ENCODE peak calls at places on chromosomes 4 and X, in seven cellular contexts. U is ascending aorta, P is NCI-H1694 treated with DMSO at 0.1 percent for 48 hours, C is COLO829, W is HT1080, Q is left ventricle myocardium superior, M is midbrain. F is an unnamed sample.

GRCh38 chr4:155687380-155687982 is 20.8 kb downstream of the GUCY1A1 start:
- DNase-seq in C (no peak), W (no peak), Q (no peak), M (no peak), P (no peak), U (no peak), F (no peak)

GRCh38 chr4:107248571-107248970 is 212.5 kb upstream of the DKK2 start:
- DNase-seq in Q (no peak), P (no peak), C (no peak), M (no peak), W (peak; percentile 69), U (no peak), F (no peak)

GRCh38 chr4:42515156-42515884 is 118.0 kb downstream of the SHISA3 start:
- DNase-seq in U (no peak), M (no peak), W (no peak), Q (no peak), C (no peak), P (no peak), F (no peak)

GRCh38 chrX:45803383-45803921 is 602.8 kb upstream of the DIPK2B start:
- DNase-seq in Q (no peak), C (no peak), U (no peak), P (no peak), W (peak; percentile 96), M (no peak), F (no peak)

GRCh38 chrX:12975999-12976558 is 1.2 kb downstream of the TMSB4X start:
- DNase-seq in C (peak; percentile 66), M (no peak), P (no peak), W (peak; percentile 48), Q (peak; percentile 48), U (no peak), F (no peak)

GRCh38 chr4:9867746-9868425 is 86.5 kb downstream of the DRD5 start:
- DNase-seq in P (no peak), Q (no peak), M (no peak), U (no peak), C (no peak), W (no peak), F (peak; percentile 81)

GRCh38 chr4:188218392-188218791 is 79.2 kb downstream of the TRIML1 start:
- DNase-seq in Q (no peak), M (no peak), W (no peak), P (no peak), C (no peak), U (no peak), F (no peak)

GRCh38 chr4:3720461-3720860 is 45.7 kb upstream of the ADRA2C start:
- DNase-seq in W (no peak), Q (no peak), U (no peak), P (peak; percentile 42), C (no peak), M (no peak), F (no peak)

GRCh38 chr4:56622176-56622575 is 58.9 kb downstream of the HOPX start:
- DNase-seq in W (no peak), C (no peak), M (no peak), P (no peak), Q (no peak), U (no peak), F (no peak)

F was measured in NCI-H524 treated with DMSO at 0.1 percent for 48 hours.